ENCODE peak calls at places on chromosomes 6 and 20, in five cellular contexts. E is GM03348; C is lower leg skin; T is activated CD8-positive, alpha-beta memory T cell treated with anti-CD3 and anti-CD28 coated beads for 1 hour; K is HCT116. Z is an unnamed sample.

GRCh38 chr20:51955756-51956155 is 153.4 kb upstream of the SALL4 start:
- DNase-seq in E (no peak), T (no peak), C (no peak), K (no peak), Z (peak)

GRCh38 chr6:93562566-93562965 is 143.2 kb upstream of the EPHA7 start:
- DNase-seq in E (no peak), K (no peak), C (no peak), T (no peak), Z (no peak)

GRCh38 chr6:13667655-13668054 is 44.0 kb downstream of the RANBP9 start:
- DNase-seq in E (no peak), T (no peak), K (no peak), C (no peak), Z (peak)

GRCh38 chr6:15399651-15400470 is 154.0 kb downstream of the JARID2 start:
- DNase-seq in E (peak), C (peak), K (no peak), T (no peak), Z (peak)

GRCh38 chr6:159830481-159831372 is 30.7 kb downstream of the PNLDC1 start:
- DNase-seq in E (no peak), T (no peak), C (no peak), K (no peak), Z (no peak)

GRCh38 chr6:16712931-16713484 is 48.3 kb downstream of the ATXN1 start:
- DNase-seq in E (peak), C (peak), K (peak), T (no peak), Z (peak)

GRCh38 chr6:12331951-12332749 is 42.0 kb downstream of the EDN1 start:
- DNase-seq in C (no peak), T (no peak), K (no peak), E (no peak), Z (peak)

GRCh38 chr6:158627168-158627939 is 17.2 kb downstream of the DYNLT1 start:
- DNase-seq in C (peak), K (no peak), T (no peak), E (no peak), Z (no peak)

GRCh38 chr20:16639027-16639941 is 66.0 kb upstream of the KIF16B start:
- DNase-seq in E (no peak), T (no peak), K (no peak), C (no peak), Z (no peak)

GRCh38 chr6:74991573-74992332 is 214.1 kb downstream of the COL12A1 start:
- DNase-seq in K (no peak), T (no peak), E (peak), C (no peak), Z (peak)

GRCh38 chr20:46324960-46325703 is 16.8 kb upstream of the CDH22 start:
- DNase-seq in C (no peak), T (no peak), K (no peak), E (peak), Z (peak)

GRCh38 chr20:46401478-46401860 is 4.9 kb downstream of the ELMO2 start:
- DNase-seq in C (no peak), T (no peak), K (no peak), E (no peak), Z (no peak)

GRCh38 chr6:127177929-127178231 is 59.4 kb downstream of the RSPO3 start:
- DNase-seq in C (no peak), K (no peak), T (no peak), E (no peak), Z (no peak)

GRCh38 chr6:152952866-152953509 is 29.9 kb downstream of the FBXO5 start:
- DNase-seq in T (no peak), E (peak), K (peak), C (no peak), Z (peak)